ENCODE peak calls at places on chromosome 1, in four cellular contexts. Q, I, T and O are unnamed samples.

GRCh38 chr1:35269190-35269988 is 880 bp downstream of the ZMYM4 start:
- DNase-seq in Q (no peak), I (no peak), T (peak; percentile 17), O (no peak)

GRCh38 chr1:28313710-28314510 is 14.9 kb upstream of the MED18 start:
- DNase-seq in Q (no peak), I (peak; percentile 82), T (no peak), O (peak; percentile 51)

GRCh38 chr1:205780335-205780734 is 5.1 kb upstream of the RAB29 start:
- DNase-seq in Q (no peak), I (no peak), T (no peak), O (no peak)

GRCh38 chr1:106937104-106937503 is 119.4 kb upstream of the PRMT6 start:
- DNase-seq in Q (no peak), I (no peak), T (no peak), O (no peak)

GRCh38 chr1:230230273-230230672 is 163.2 kb downstream of the GALNT2 start:
- DNase-seq in Q (no peak), I (no peak), T (no peak), O (no peak)

GRCh38 chr1:67732750-67733151 is 47.8 kb downstream of the GADD45A start:
- DNase-seq in Q (no peak), I (no peak), T (peak; percentile 35), O (no peak)

GRCh38 chr1:98821379-98821778 is 159.9 kb downstream of the SNX7 start:
- DNase-seq in Q (no peak), I (no peak), T (no peak), O (no peak)

GRCh38 chr1:231139125-231139649 is 22.7 kb upstream of the TRIM67 start:
- DNase-seq in Q (peak; percentile 53), I (no peak), T (no peak), O (no peak)

GRCh38 chr1:14135070-14135469 is 435.1 kb downstream of the PRDM2 start:
- DNase-seq in Q (no peak), I (no peak), T (no peak), O (no peak)

DNA sequence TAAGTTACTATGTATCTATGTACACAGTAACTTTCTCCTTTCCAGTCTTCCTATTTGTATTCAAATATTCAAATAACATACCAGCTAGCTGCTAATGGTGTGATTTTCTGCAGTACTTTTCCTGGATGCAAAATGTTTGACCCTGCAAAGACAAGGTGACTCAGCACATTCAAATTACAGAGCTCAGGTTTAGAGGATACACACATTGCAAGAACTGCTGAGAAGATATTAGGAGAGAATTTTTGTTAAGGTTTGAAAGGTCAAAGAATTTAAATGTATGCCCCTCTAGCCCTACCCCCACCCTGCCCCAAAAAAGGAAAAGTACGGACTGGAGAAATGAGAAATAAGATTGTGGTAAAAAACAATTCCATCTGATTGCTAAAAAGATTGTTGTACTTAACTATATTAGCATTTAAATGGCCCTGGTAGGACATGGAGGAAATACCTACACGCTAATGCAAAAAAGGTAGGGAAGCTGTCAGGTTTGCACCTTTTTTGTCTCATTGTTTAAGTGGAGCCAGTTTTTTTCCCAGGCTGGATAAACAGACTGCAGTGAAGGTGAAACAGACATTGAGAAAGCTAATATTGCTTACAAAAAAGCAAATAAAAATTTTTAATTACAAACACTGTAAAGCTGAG is 45.6 kb downstream of the ZNF281 start:
- DNase-seq in Q (no peak), I (no peak), T (no peak), O (no peak)
- H3K4me1 ChIP-seq in Q (no peaks in the 10 kb centered on the region), I (no peaks in the 10 kb centered on the region), T (peaks cover 37% of the 10 kb centered on the region), O (peaks cover 4% of the 10 kb centered on the region)

DNA sequence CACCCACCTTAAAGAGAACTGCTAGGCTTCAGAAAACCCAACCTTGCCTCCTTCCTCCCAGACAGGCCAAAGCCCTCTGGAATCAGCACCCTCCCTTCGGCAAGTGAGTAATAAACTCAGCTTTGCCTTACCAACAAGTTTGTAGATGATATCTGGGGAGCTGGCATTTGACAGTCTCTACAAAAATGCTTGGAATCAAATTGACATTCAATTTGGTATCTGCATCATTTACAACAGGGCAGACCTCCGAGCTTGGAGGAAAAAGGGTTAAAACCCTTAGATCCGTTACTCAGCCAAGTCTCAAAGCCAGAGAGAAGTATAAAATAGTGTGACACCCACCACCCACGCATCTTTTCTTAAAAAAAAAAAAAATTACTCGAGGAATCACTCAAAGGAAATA is 149.3 kb upstream of the EDN2 start:
- DNase-seq in Q (no peak), I (no peak), T (no peak), O (no peak)
- H3K27ac ChIP-seq in Q (no peak overlapping the region), I (no peak overlapping the region), T (no peak overlapping the region), O (no peak overlapping the region)

GRCh38 chr1:236009857-236010256 is 55.0 kb downstream of the NID1 start:
- DNase-seq in Q (no peak), I (no peak), T (no peak), O (no peak)
- H3K4me3 ChIP-seq in Q (no peak overlapping the region), I (no peak overlapping the region), T (no peak overlapping the region), O (no peak overlapping the region)

GRCh38 chr1:181092883-181093282 is 4.4 kb downstream of the IER5 start:
- DNase-seq in Q (no peak), I (no peak), T (no peak), O (no peak)
- H3K4me1 ChIP-seq in Q (peaks cover 69% of the 10 kb centered on the region), I (peaks cover 5% of the 10 kb centered on the region), T (peaks cover 18% of the 10 kb centered on the region), O (peaks cover 59% of the 10 kb centered on the region)

GRCh38 chr1:209875510-209875909 is 47.7 kb downstream of the UTP25 start:
- DNase-seq in Q (no peak), I (no peak), T (no peak), O (no peak)
- H3K27ac ChIP-seq in Q (no peak overlapping the region), I (no peak overlapping the region), T (no peak overlapping the region), O (no peak overlapping the region)

GRCh38 chr1:78490861-78491310 is at the start of gene PTGFR:
- DNase-seq in Q (no peak), I (no peak), T (no peak), O (no peak)
- H3K4me3 ChIP-seq in Q (peak within 1 kb of the TSS; percentile 52), I (peak within 1 kb of the TSS; percentile 29), T (no peak within 1 kb of the TSS), O (peak within 1 kb of the TSS; percentile 35)

GRCh38 chr1:234914606-234915290 is 213.9 kb downstream of the TOMM20 start:
- DNase-seq in Q (no peak), I (peak; percentile 37), T (no peak), O (no peak)
- H3K4me1 ChIP-seq in Q (peaks cover 68% of the 10 kb centered on the region), I (no peaks in the 10 kb centered on the region), T (peaks cover 24% of the 10 kb centered on the region), O (peaks cover 19% of the 10 kb centered on the region)

GRCh38 chr1:30375156-30375555 is 348.2 kb downstream of the MATN1 start:
- DNase-seq in Q (peak; percentile 78), I (no peak), T (no peak), O (no peak)
- H3K27ac ChIP-seq in Q (no peak overlapping the region), I (no peak overlapping the region), T (no peak overlapping the region), O (no peak overlapping the region)

GRCh38 chr1:210776722-210777121 is 357.2 kb downstream of the KCNH1 start:
- DNase-seq in Q (peak; percentile 12), I (no peak), T (no peak), O (no peak)
- H3K4me3 ChIP-seq in Q (no peak overlapping the region), I (no peak overlapping the region), T (no peak overlapping the region), O (no peak overlapping the region)

DNA sequence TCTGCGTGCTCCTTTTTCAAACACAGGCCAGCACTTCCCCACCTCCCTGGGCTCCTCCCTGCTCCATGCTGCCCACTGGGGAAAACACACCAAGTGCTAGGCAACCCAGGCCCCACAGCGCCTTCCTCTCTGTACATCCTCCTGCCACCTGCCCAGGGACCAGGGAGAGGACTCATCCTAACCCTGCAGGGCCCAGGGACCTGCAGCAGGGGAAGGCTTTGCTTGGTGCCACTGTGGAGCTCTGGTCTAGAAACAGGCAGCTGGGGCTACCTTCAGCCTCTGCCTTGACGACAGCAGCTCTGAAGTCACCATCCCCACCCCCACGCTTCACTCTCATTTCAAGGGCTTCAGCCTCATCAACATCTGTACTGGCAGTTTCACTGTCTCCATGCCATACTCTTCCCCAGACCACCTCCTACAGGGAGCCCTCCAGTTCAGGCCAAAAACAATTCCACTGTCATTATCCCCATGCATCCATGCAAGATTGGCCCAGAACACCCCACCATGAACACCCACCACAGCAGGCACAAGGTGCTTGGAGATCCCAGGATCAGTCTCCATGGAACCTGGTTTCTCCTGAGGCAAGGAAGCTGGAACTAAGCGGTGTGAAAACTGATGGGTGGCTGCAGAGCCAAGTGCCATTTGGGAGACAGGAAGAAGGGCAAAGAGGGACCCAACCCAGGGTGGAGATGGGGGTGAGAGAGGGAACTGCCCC is 1.1 kb downstream of the IGSF8 start:
- DNase-seq in Q (no peak), I (no peak), T (peak; percentile 43), O (no peak)
- H3K4me1 ChIP-seq in Q (peaks cover 42% of the 10 kb centered on the region), I (peaks cover 19% of the 10 kb centered on the region), T (peaks cover 47% of the 10 kb centered on the region), O (peaks cover 3% of the 10 kb centered on the region)